ENCODE peak calls at places on chromosomes 4 and X, in four cellular contexts. W is NB4; J is CD4-positive, alpha-beta T cell; D is tibial nerve. G is an unnamed sample.

GRCh38 chr4:39637572-39638357 is 900 bp downstream of the SMIM14 start:
- DNase-seq in W (peak), D (peak), J (no peak), G (peak)

GRCh38 chr4:186018756-186019155 is 50.2 kb upstream of the TLR3 start:
- DNase-seq in J (no peak), W (no peak), D (no peak), G (no peak)

GRCh38 chr4:121380448-121381147 is at the start of gene QRFPR:
- DNase-seq in D (no peak), W (no peak), J (no peak), G (no peak)

GRCh38 chrX:38610839-38611238 is 49.5 kb downstream of the TSPAN7 start:
- DNase-seq in W (no peak), D (no peak), J (no peak), G (no peak)

GRCh38 chr4:88414755-88415154 is 36.1 kb downstream of the HERC6 start:
- DNase-seq in J (no peak), W (no peak), D (no peak), G (no peak)

GRCh38 chr4:65646136-65646535 is 24.2 kb downstream of the EPHA5 start:
- DNase-seq in W (no peak), D (no peak), J (no peak), G (no peak)

GRCh38 chrX:148380107-148380506 is 120.3 kb upstream of the AFF2 start:
- DNase-seq in D (no peak), J (no peak), W (peak), G (no peak)

GRCh38 chr4:15451181-15451865 is 18.4 kb upstream of the CC2D2A start:
- DNase-seq in W (peak), D (no peak), J (no peak), G (no peak)

GRCh38 chr4:3304831-3305609 is 12.2 kb downstream of the RGS12 start:
- DNase-seq in W (no peak), J (no peak), D (peak), G (no peak)

GRCh38 chr4:170202721-170203120 is 113.0 kb upstream of the AADAT start:
- DNase-seq in D (no peak), W (peak), J (no peak), G (no peak)

GRCh38 chr4:89897867-89898266 is 3.2 kb downstream of the MMRN1 start:
- DNase-seq in D (no peak), J (no peak), W (no peak), G (no peak)

GRCh38 chrX:42176790-42177189 is 253.4 kb upstream of the CASK start:
- DNase-seq in D (no peak), W (no peak), J (no peak), G (no peak)

GRCh38 chr4:107896158-107896645 is 35.1 kb upstream of the CYP2U1 start:
- DNase-seq in D (no peak), J (no peak), W (no peak), G (no peak)

GRCh38 chr4:73573794-73574528 is 46.3 kb downstream of the RASSF6 start:
- DNase-seq in D (peak), J (no peak), W (peak), G (no peak)

GRCh38 chrX:86845101-86845500 is 672.5 kb upstream of the KLHL4 start:
- DNase-seq in D (no peak), J (no peak), W (no peak), G (no peak)

GRCh38 chrX:68492583-68492982 is 6.3 kb upstream of the YIPF6 start:
- DNase-seq in D (no peak), J (no peak), W (peak), G (no peak)

GRCh38 chr4:4333265-4333706 is 43.2 kb downstream of the ZBTB49 start:
- DNase-seq in D (no peak), W (no peak), J (no peak), G (no peak)

GRCh38 chrX:56802921-56803848 is 74.1 kb downstream of the NBDY start:
- DNase-seq in J (peak), W (peak), D (peak), G (peak)
- TF ChIP-seq CTCF in J (peak), W (peak), D (peak), G (peak)

DNA sequence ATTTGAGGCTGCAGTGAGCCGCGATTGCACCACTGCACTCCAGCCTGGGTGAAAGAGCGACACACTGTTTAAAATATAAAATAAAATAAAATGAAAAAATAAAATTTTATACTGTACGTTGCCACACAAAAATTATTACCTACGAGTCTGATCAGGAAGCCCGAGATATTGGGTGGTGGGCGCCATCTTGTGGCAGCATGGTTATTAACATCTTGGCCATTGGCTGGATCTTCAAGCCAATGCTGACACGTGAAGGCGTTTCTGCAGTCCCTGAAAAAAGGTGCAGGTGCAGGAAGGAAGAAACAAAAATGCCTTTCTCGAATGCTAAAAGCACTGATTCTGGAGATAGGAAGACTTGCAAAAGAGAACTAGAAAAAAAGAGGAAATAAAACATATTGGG is 4.9 kb upstream of the TLR8 start:
- DNase-seq in J (peak), D (peak), W (peak), G (peak)
- TF ChIP-seq CTCF in J (peak), D (peak), W (peak), G (peak)

GRCh38 chr4:143183513-143184216 is 1.1 kb upstream of the USP38 start:
- DNase-seq in W (peak), D (no peak), J (no peak), G (no peak)

GRCh38 chr4:143185253-143186107 is 763 bp downstream of the USP38 start:
- DNase-seq in D (no peak), J (peak), W (peak), G (no peak)

GRCh38 chr4:143186202-143186601 is 1.5 kb downstream of the USP38 start:
- DNase-seq in J (no peak), W (peak), D (no peak), G (no peak)

GRCh38 chr4:143184217-143184502 is 557 bp upstream of the USP38 start:
- DNase-seq in W (no peak), J (no peak), D (no peak), G (no peak)

DNA sequence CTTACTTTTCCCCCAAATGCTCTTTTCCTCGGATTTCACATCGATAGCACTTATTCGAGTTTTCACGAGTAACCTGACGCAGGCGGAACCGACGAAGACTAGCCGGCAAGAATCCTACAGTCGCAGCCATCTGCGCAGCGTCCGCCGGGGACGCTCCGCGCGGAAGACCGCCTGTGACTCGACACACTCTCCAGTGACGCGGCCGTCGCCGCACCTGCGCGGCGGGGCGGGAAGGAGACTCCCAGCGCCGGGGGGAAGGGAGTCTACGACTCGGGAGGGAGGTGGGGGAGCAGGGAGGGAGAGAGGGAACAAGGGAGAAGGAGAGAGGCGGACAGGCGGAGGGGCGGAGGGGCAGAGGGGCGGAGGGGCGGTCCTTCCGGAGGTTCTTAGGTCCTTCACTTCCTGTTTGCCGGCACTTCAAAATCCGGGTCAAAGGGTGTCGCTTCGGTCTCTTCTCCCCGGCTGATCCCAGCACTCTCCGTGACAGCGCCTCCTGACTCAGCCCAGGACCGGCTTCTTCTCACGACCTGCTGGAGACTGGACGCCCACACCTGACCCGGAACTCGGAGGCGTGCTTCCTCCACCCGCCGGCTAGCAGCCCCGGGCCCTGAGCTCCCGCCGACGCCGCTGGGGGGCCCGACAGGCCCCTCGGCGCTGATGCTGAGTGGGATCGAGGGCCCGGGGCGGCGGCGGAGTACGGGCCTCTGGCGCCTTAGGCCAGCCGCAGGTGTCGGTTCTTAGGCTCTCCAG is at the start of gene USP38:
- DNase-seq in J (peak), D (peak), W (peak), G (peak)
- TF ChIP-seq CTCF in J (no peak), D (no peak), W (no peak), G (no peak)

DNA sequence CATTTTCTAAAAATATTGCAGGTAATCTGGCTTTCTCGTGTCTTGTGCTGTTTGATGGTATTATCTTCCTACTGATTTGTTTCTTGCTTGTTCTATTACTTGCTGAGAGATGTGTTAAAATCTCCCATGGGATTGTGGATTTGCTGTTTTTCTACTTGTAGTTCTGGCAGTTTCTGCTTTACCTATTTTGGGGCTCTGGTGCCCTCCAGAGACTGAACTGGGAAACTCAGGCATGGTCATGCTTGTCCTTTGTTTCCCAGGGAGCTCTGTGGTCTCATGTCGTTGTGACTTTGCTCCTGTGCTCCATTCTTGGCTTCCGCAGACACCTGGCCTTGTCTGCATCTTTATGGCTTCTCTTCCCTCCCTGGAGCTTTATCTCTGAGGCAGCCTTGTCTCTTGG is 39.5 kb downstream of the NSD2 start:
- DNase-seq in W (peak), D (no peak), J (no peak), G (no peak)
- TF ChIP-seq CTCF in W (peak), D (peak), J (no peak), G (peak)

G was measured in natural killer cell.